ENCODE peak calls at places on chromosomes 12 and 14, in seven cellular contexts. P is CD8-positive, alpha-beta memory T cell; I is vagina; U is stomach; K is skeletal muscle cell; M is transverse colon; T is aorta. O is an unnamed sample.

GRCh38 chr14:66003082-66003740 is 483.0 kb upstream of the CCDC196 start:
- DNase-seq in P (no peak), I (no peak), U (no peak), K (no peak), M (no peak), T (no peak), O (no peak)

GRCh38 chr12:19967001-19967400 is 401.3 kb upstream of the PDE3A start:
- DNase-seq in P (no peak), I (no peak), U (no peak), K (no peak), M (no peak), T (no peak), O (no peak)

GRCh38 chr14:75229923-75230792 is 48.5 kb upstream of the FOS start:
- DNase-seq in P (peak), I (no peak), U (peak), K (no peak), M (peak), T (no peak), O (peak)

GRCh38 chr12:2198088-2198501 is 145.3 kb downstream of the CACNA1C start:
- DNase-seq in P (no peak), I (no peak), U (no peak), K (no peak), M (no peak), T (no peak), O (no peak)

GRCh38 chr12:116319851-116320621 is 42.5 kb upstream of the MED13L start:
- DNase-seq in P (peak), I (no peak), U (no peak), K (peak), M (peak), T (peak), O (no peak)

GRCh38 chr14:94373708-94374107 is 14.7 kb downstream of the SERPINA1 start:
- DNase-seq in P (no peak), I (no peak), U (no peak), K (peak), M (no peak), T (peak), O (no peak)

GRCh38 chr14:76918176-76918750 is 92.1 kb downstream of the LRRC74A start:
- DNase-seq in P (no peak), I (no peak), U (peak), K (peak), M (peak), T (peak), O (peak)

GRCh38 chr12:102462803-102463499 is 17.4 kb downstream of the IGF1 start:
- DNase-seq in P (no peak), I (no peak), U (no peak), K (peak), M (no peak), T (no peak), O (no peak)